ENCODE peak calls at places on chromosomes 5 and 9, in five cellular contexts. One of them, this sample, is unnamed.

GRCh38 chr9:6917162-6917561 is 159.4 kb downstream of the KDM4C start:
- DNase-seq in A549: no peak
- DNase-seq in GM12878: peak; percentile 46
- DNase-seq in NB4: no peak
- DNase-seq in endothelial cell of umbilical vein: no peak
- DNase-seq in this sample: no peak

GRCh38 chr5:148791334-148791667 is 35.1 kb upstream of the ADRB2 start:
- DNase-seq in A549: no peak
- DNase-seq in GM12878: peak; percentile 77
- DNase-seq in NB4: peak; percentile 60
- DNase-seq in endothelial cell of umbilical vein: peak; percentile 12
- DNase-seq in this sample: no peak

GRCh38 chr9:81633952-81634421 is 55.4 kb downstream of the TLE1 start:
- DNase-seq in A549: no peak
- DNase-seq in GM12878: no peak
- DNase-seq in NB4: no peak
- DNase-seq in endothelial cell of umbilical vein: no peak
- DNase-seq in this sample: peak; percentile 94

GRCh38 chr9:74953235-74953741 is 576 bp upstream of the C9orf40 start:
- DNase-seq in A549: no peak
- DNase-seq in GM12878: no peak
- DNase-seq in NB4: peak; percentile 8
- DNase-seq in endothelial cell of umbilical vein: peak; percentile 5
- DNase-seq in this sample: no peak

GRCh38 chr5:169768416-169768815 is 131.3 kb downstream of the DOCK2 start:
- DNase-seq in A549: no peak
- DNase-seq in GM12878: no peak
- DNase-seq in NB4: no peak
- DNase-seq in endothelial cell of umbilical vein: no peak
- DNase-seq in this sample: no peak

GRCh38 chr5:150781706-150782614 is 3.4 kb downstream of the SMIM3 start:
- DNase-seq in A549: no peak
- DNase-seq in GM12878: no peak
- DNase-seq in NB4: peak; percentile 26
- DNase-seq in endothelial cell of umbilical vein: no peak
- DNase-seq in this sample: peak; percentile 78

GRCh38 chr5:174354571-174354970 is 309.1 kb downstream of the NSG2 start:
- DNase-seq in A549: no peak
- DNase-seq in GM12878: no peak
- DNase-seq in NB4: peak; percentile 23
- DNase-seq in endothelial cell of umbilical vein: no peak
- DNase-seq in this sample: no peak

GRCh38 chr5:143030349-143030748 is 260.2 kb downstream of the ARHGAP26 start:
- DNase-seq in A549: no peak
- DNase-seq in GM12878: no peak
- DNase-seq in NB4: no peak
- DNase-seq in endothelial cell of umbilical vein: no peak
- DNase-seq in this sample: no peak

GRCh38 chr5:135662104-135662503 is 83.3 kb upstream of the CXCL14 start:
- DNase-seq in A549: no peak
- DNase-seq in GM12878: no peak
- DNase-seq in NB4: no peak
- DNase-seq in endothelial cell of umbilical vein: no peak
- DNase-seq in this sample: no peak

GRCh38 chr9:88757406-88758010 is 222.5 kb downstream of the NXNL2 start:
- DNase-seq in A549: no peak
- DNase-seq in GM12878: no peak
- DNase-seq in NB4: no peak
- DNase-seq in endothelial cell of umbilical vein: no peak
- DNase-seq in this sample: no peak

GRCh38 chr5:153352685-153353219 is 137.7 kb upstream of the GRIA1 start:
- DNase-seq in A549: no peak
- DNase-seq in GM12878: peak; percentile 44
- DNase-seq in NB4: no peak
- DNase-seq in endothelial cell of umbilical vein: no peak
- DNase-seq in this sample: no peak

GRCh38 chr9:86807577-86807976 is 139.7 kb downstream of the GAS1 start:
- DNase-seq in A549: no peak
- DNase-seq in GM12878: no peak
- DNase-seq in NB4: no peak
- DNase-seq in endothelial cell of umbilical vein: no peak
- DNase-seq in this sample: no peak

GRCh38 chr5:159510282-159510681 is 180.0 kb upstream of the IL12B start:
- DNase-seq in A549: no peak
- DNase-seq in GM12878: no peak
- DNase-seq in NB4: no peak
- DNase-seq in endothelial cell of umbilical vein: no peak
- DNase-seq in this sample: peak; percentile 3

GRCh38 chr5:42059291-42059690 is 134.2 kb downstream of the FBXO4 start:
- DNase-seq in A549: no peak
- DNase-seq in GM12878: no peak
- DNase-seq in NB4: no peak
- DNase-seq in endothelial cell of umbilical vein: no peak
- DNase-seq in this sample: no peak

GRCh38 chr5:75611324-75612210 is at the start of gene ANKDD1B:
- DNase-seq in A549: peak; percentile 60
- DNase-seq in GM12878: no peak
- DNase-seq in NB4: no peak
- DNase-seq in endothelial cell of umbilical vein: peak; percentile 60
- DNase-seq in this sample: no peak

GRCh38 chr5:151688406-151688805 is 1.7 kb upstream of the SPARC start:
- DNase-seq in A549: no peak
- DNase-seq in GM12878: no peak
- DNase-seq in NB4: peak; percentile 42
- DNase-seq in endothelial cell of umbilical vein: no peak
- DNase-seq in this sample: no peak

GRCh38 chr9:107249665-107250285 is 33.3 kb upstream of the RAD23B start:
- DNase-seq in A549: no peak
- DNase-seq in GM12878: no peak
- DNase-seq in NB4: no peak
- DNase-seq in endothelial cell of umbilical vein: no peak
- DNase-seq in this sample: no peak

GRCh38 chr9:118563677-118564076 is 805.6 kb downstream of the BRINP1 start:
- DNase-seq in A549: no peak
- DNase-seq in GM12878: no peak
- DNase-seq in NB4: no peak
- DNase-seq in endothelial cell of umbilical vein: no peak
- DNase-seq in this sample: no peak

GRCh38 chr5:10442581-10442980 is 902 bp downstream of the ROPN1L start:
- DNase-seq in A549: no peak
- DNase-seq in GM12878: no peak
- DNase-seq in NB4: peak; percentile 81
- DNase-seq in endothelial cell of umbilical vein: no peak
- DNase-seq in this sample: no peak

GRCh38 chr9:110065527-110065926 is 142.4 kb downstream of the C9orf152 start:
- DNase-seq in A549: no peak
- DNase-seq in GM12878: no peak
- DNase-seq in NB4: peak; percentile 91
- DNase-seq in endothelial cell of umbilical vein: no peak
- DNase-seq in this sample: no peak

GRCh38 chr5:177453852-177454396 is 7.3 kb downstream of the PRR7 start:
- DNase-seq in A549: no peak
- DNase-seq in GM12878: no peak
- DNase-seq in NB4: no peak
- DNase-seq in endothelial cell of umbilical vein: no peak
- DNase-seq in this sample: no peak

GRCh38 chr5:74575741-74576538 is 64.6 kb downstream of the ENC1 start:
- DNase-seq in A549: peak; percentile 25
- DNase-seq in GM12878: no peak
- DNase-seq in NB4: no peak
- DNase-seq in endothelial cell of umbilical vein: peak; percentile 89
- DNase-seq in this sample: no peak

GRCh38 chr5:180862645-180863044 is 1.6 kb upstream of the ZFP62 start:
- DNase-seq in A549: no peak
- DNase-seq in GM12878: no peak
- DNase-seq in NB4: no peak
- DNase-seq in endothelial cell of umbilical vein: no peak
- DNase-seq in this sample: no peak

GRCh38 chr5:97224112-97224750 is 41.2 kb upstream of the RIOK2 start:
- DNase-seq in A549: no peak
- DNase-seq in GM12878: no peak
- DNase-seq in NB4: no peak
- DNase-seq in endothelial cell of umbilical vein: no peak
- DNase-seq in this sample: peak; percentile 12

GRCh38 chr9:81825831-81826540 is 102.2 kb upstream of the SPATA31D4 start:
- DNase-seq in A549: no peak
- DNase-seq in GM12878: no peak
- DNase-seq in NB4: no peak
- DNase-seq in endothelial cell of umbilical vein: no peak
- DNase-seq in this sample: no peak

GRCh38 chr5:102411-103043 is 10.6 kb downstream of the PLEKHG4B start:
- DNase-seq in A549: no peak
- DNase-seq in GM12878: no peak
- DNase-seq in NB4: peak; percentile 63
- DNase-seq in endothelial cell of umbilical vein: no peak
- DNase-seq in this sample: no peak

GRCh38 chr9:137488330-137488653 is 29.2 kb upstream of the NSMF start:
- DNase-seq in A549: no peak
- DNase-seq in GM12878: no peak
- DNase-seq in NB4: no peak
- DNase-seq in endothelial cell of umbilical vein: no peak
- DNase-seq in this sample: no peak

GRCh38 chr9:77673912-77674791 is 26.0 kb upstream of the GNA14 start:
- DNase-seq in A549: no peak
- DNase-seq in GM12878: no peak
- DNase-seq in NB4: peak; percentile 21
- DNase-seq in endothelial cell of umbilical vein: no peak
- DNase-seq in this sample: peak; percentile 16

GRCh38 chr5:138790684-138791083 is 37.5 kb downstream of the CTNNA1 start:
- DNase-seq in A549: no peak
- DNase-seq in GM12878: no peak
- DNase-seq in NB4: no peak
- DNase-seq in endothelial cell of umbilical vein: no peak
- DNase-seq in this sample: no peak

GRCh38 chr9:113562653-113563381 is 99.3 kb downstream of the RGS3 start:
- DNase-seq in A549: no peak
- DNase-seq in GM12878: no peak
- DNase-seq in NB4: no peak
- DNase-seq in endothelial cell of umbilical vein: no peak
- DNase-seq in this sample: no peak

GRCh38 chr5:97666767-97667166 is 483.7 kb upstream of the RIOK2 start:
- DNase-seq in A549: no peak
- DNase-seq in GM12878: no peak
- DNase-seq in NB4: no peak
- DNase-seq in endothelial cell of umbilical vein: no peak
- DNase-seq in this sample: no peak

GRCh38 chr5:138900281-138900965 is 25.3 kb upstream of the LRRTM2 start:
- DNase-seq in A549: no peak
- DNase-seq in GM12878: no peak
- DNase-seq in NB4: peak; percentile 6
- DNase-seq in endothelial cell of umbilical vein: peak; percentile 89
- DNase-seq in this sample: no peak

GRCh38 chr5:99445805-99446204 is 517.0 kb upstream of the CHD1 start:
- DNase-seq in A549: no peak
- DNase-seq in GM12878: no peak
- DNase-seq in NB4: no peak
- DNase-seq in endothelial cell of umbilical vein: no peak
- DNase-seq in this sample: no peak

GRCh38 chr5:131169810-131170539 is 769 bp upstream of the LYRM7 start:
- DNase-seq in A549: no peak
- DNase-seq in GM12878: no peak
- DNase-seq in NB4: peak; percentile 27
- DNase-seq in endothelial cell of umbilical vein: no peak
- DNase-seq in this sample: no peak

GRCh38 chr9:112921549-112921948 is 30.9 kb upstream of the SLC46A2 start:
- DNase-seq in A549: no peak
- DNase-seq in GM12878: no peak
- DNase-seq in NB4: peak; percentile 72
- DNase-seq in endothelial cell of umbilical vein: peak; percentile 30
- DNase-seq in this sample: peak; percentile 38

GRCh38 chr5:78727786-78728761 is 79.5 kb upstream of the LHFPL2 start:
- DNase-seq in A549: peak; percentile 51
- DNase-seq in GM12878: peak; percentile 96
- DNase-seq in NB4: no peak
- DNase-seq in endothelial cell of umbilical vein: no peak
- DNase-seq in this sample: peak; percentile 93

GRCh38 chr5:15501057-15501791 is 1.2 kb downstream of the FBXL7 start:
- DNase-seq in A549: peak; percentile 13
- DNase-seq in GM12878: no peak
- DNase-seq in NB4: no peak
- DNase-seq in endothelial cell of umbilical vein: peak; percentile 84
- DNase-seq in this sample: no peak
- TF ChIP-seq MYC in A549: no peak
- TF ChIP-seq MYC in GM12878: no peak
- TF ChIP-seq MYC in NB4: no peak
- TF ChIP-seq MYC in endothelial cell of umbilical vein: no peak
- TF ChIP-seq MYC in this sample: no peak

GRCh38 chr5:8500426-8500825 is 631.5 kb downstream of the MTRR start:
- DNase-seq in A549: no peak
- DNase-seq in GM12878: no peak
- DNase-seq in NB4: no peak
- DNase-seq in endothelial cell of umbilical vein: no peak
- DNase-seq in this sample: no peak
- TF ChIP-seq MYC in A549: no peak
- TF ChIP-seq MYC in GM12878: no peak
- TF ChIP-seq MYC in NB4: no peak
- TF ChIP-seq MYC in endothelial cell of umbilical vein: no peak
- TF ChIP-seq MYC in this sample: no peak

DNA sequence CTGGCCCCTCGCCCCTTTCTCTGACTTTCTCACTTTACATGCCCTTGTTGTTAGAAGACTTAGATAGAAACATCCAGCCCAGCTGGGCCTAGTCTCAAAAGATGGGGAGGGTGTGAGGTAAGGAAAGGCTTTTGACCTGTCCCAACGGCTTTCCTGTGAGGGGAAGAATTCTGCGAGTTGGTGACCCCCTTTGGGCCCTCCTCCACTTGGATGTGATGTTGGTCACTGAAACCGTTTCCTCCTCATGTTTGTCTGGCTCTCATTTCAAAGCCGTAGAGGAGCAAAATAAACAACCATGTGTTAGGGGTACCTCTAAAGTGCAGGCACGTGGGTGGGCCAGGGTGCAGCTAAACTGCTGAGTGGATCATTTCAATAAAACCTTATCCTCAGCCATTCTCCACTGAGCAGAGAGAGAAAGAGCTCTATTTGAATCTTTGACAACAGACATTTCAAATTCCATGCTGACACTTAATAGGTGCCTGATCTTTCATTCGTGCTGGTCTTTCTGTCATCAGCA is 84.3 kb upstream of the MELK start:
- DNase-seq in A549: no peak
- DNase-seq in GM12878: no peak
- DNase-seq in NB4: no peak
- DNase-seq in endothelial cell of umbilical vein: no peak
- DNase-seq in this sample: no peak
- TF ChIP-seq MYC in A549: no peak
- TF ChIP-seq MYC in GM12878: no peak
- TF ChIP-seq MYC in NB4: no peak
- TF ChIP-seq MYC in endothelial cell of umbilical vein: no peak
- TF ChIP-seq MYC in this sample: no peak

DNA sequence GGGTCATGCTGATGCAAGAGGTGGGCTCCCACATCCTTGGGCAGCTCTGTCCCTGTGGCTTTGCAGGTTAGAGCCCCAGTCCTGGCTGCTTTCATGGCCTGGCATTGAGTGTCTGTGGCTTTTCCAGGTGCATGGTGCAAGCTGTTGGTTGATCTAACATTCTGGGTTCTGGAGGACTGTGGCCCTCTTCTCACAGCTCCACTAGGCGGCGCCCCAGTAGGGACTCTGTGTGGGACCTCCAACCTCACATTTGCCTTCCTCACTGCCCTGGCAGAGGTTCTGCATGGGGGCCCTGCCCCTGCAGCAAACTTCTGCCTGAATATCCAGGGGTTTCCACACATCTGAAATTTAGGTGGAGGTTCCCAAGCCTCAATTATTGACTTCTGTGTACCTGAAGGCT is 150.1 kb downstream of the NNT start:
- DNase-seq in A549: no peak
- DNase-seq in GM12878: no peak
- DNase-seq in NB4: peak; percentile 25
- DNase-seq in endothelial cell of umbilical vein: no peak
- DNase-seq in this sample: no peak
- TF ChIP-seq MYC in A549: no peak
- TF ChIP-seq MYC in GM12878: no peak
- TF ChIP-seq MYC in NB4: no peak
- TF ChIP-seq MYC in endothelial cell of umbilical vein: no peak
- TF ChIP-seq MYC in this sample: no peak

This sample was measured in HepG2.